ENCODE peak calls at places on chromosomes 11 and 22, in four cellular contexts. One of them, this sample, is unnamed.

GRCh38 chr11:130209128-130209932 is 49.7 kb downstream of the ST14 start:
- DNase-seq in prostate gland: peak; percentile 36
- DNase-seq in HCT116: no peak
- DNase-seq in transverse colon: peak; percentile 7
- DNase-seq in this sample: no peak

GRCh38 chr11:15800121-15800800 is 556.1 kb downstream of the SOX6 start:
- DNase-seq in prostate gland: no peak
- DNase-seq in HCT116: no peak
- DNase-seq in transverse colon: peak; percentile 21
- DNase-seq in this sample: peak; percentile 88

GRCh38 chr11:129143335-129143734 is 48.8 kb downstream of the ARHGAP32 start:
- DNase-seq in prostate gland: no peak
- DNase-seq in HCT116: peak; percentile 97
- DNase-seq in transverse colon: peak; percentile 81
- DNase-seq in this sample: peak; percentile 64

GRCh38 chr11:73017024-73017751 is 124.9 kb downstream of the FCHSD2 start:
- DNase-seq in prostate gland: no peak
- DNase-seq in HCT116: no peak
- DNase-seq in transverse colon: no peak
- DNase-seq in this sample: no peak

GRCh38 chr22:45994516-45995404 is 17.8 kb upstream of the WNT7B start:
- DNase-seq in prostate gland: peak; percentile 65
- DNase-seq in HCT116: no peak
- DNase-seq in transverse colon: peak; percentile 83
- DNase-seq in this sample: peak; percentile 80

GRCh38 chr22:37144180-37144554 is 5.5 kb downstream of the IL2RB start:
- DNase-seq in prostate gland: no peak
- DNase-seq in HCT116: no peak
- DNase-seq in transverse colon: no peak
- DNase-seq in this sample: no peak

GRCh38 chr22:49826603-49827306 is 918 bp downstream of the BRD1 start:
- DNase-seq in prostate gland: peak; percentile 33
- DNase-seq in HCT116: no peak
- DNase-seq in transverse colon: peak; percentile 47
- DNase-seq in this sample: no peak

GRCh38 chr11:61696602-61697001 is 16.4 kb downstream of the DAGLA start:
- DNase-seq in prostate gland: no peak
- DNase-seq in HCT116: no peak
- DNase-seq in transverse colon: no peak
- DNase-seq in this sample: no peak

GRCh38 chr11:109972181-109972715 is 120.9 kb upstream of the ZC3H12C start:
- DNase-seq in prostate gland: no peak
- DNase-seq in HCT116: no peak
- DNase-seq in transverse colon: no peak
- DNase-seq in this sample: no peak

GRCh38 chr11:120399312-120399711 is 63.1 kb downstream of the ARHGEF12 start:
- DNase-seq in prostate gland: no peak
- DNase-seq in HCT116: no peak
- DNase-seq in transverse colon: no peak
- DNase-seq in this sample: no peak

GRCh38 chr11:129117595-129118350 is 74.4 kb downstream of the ARHGAP32 start:
- DNase-seq in prostate gland: peak; percentile 51
- DNase-seq in HCT116: peak; percentile 63
- DNase-seq in transverse colon: peak; percentile 20
- DNase-seq in this sample: peak; percentile 28

GRCh38 chr11:68335693-68336092 is 23.3 kb downstream of the LRP5 start:
- DNase-seq in prostate gland: no peak
- DNase-seq in HCT116: no peak
- DNase-seq in transverse colon: no peak
- DNase-seq in this sample: no peak

GRCh38 chr22:36873614-36874308 is 13.0 kb downstream of the NCF4 start:
- DNase-seq in prostate gland: peak; percentile 81
- DNase-seq in HCT116: peak; percentile 37
- DNase-seq in transverse colon: peak; percentile 57
- DNase-seq in this sample: no peak

GRCh38 chr11:22194907-22195306 is 2.0 kb downstream of the ANO5 start:
- DNase-seq in prostate gland: no peak
- DNase-seq in HCT116: no peak
- DNase-seq in transverse colon: no peak
- DNase-seq in this sample: no peak

GRCh38 chr11:5007561-5007960 is 12.9 kb downstream of the OR51L1 start:
- DNase-seq in prostate gland: no peak
- DNase-seq in HCT116: no peak
- DNase-seq in transverse colon: no peak
- DNase-seq in this sample: no peak

GRCh38 chr11:5004429-5005274 is 10.0 kb downstream of the OR51L1 start:
- DNase-seq in prostate gland: peak; percentile 39
- DNase-seq in HCT116: peak; percentile 36
- DNase-seq in transverse colon: peak; percentile 46
- DNase-seq in this sample: no peak
- TF ChIP-seq CTCF in prostate gland: peak; percentile 55
- TF ChIP-seq CTCF in HCT116: peak; percentile 56
- TF ChIP-seq CTCF in transverse colon: peak; percentile 50
- TF ChIP-seq CTCF in this sample: no peak

GRCh38 chr22:26586556-26587325 is 3.2 kb downstream of the TPST2 start:
- DNase-seq in prostate gland: no peak
- DNase-seq in HCT116: no peak
- DNase-seq in transverse colon: peak; percentile 28
- DNase-seq in this sample: no peak
- TF ChIP-seq POLR2A in prostate gland: no peak
- TF ChIP-seq POLR2A in HCT116: no peak
- TF ChIP-seq POLR2A in transverse colon: no peak
- TF ChIP-seq POLR2A in this sample: no peak

DNA sequence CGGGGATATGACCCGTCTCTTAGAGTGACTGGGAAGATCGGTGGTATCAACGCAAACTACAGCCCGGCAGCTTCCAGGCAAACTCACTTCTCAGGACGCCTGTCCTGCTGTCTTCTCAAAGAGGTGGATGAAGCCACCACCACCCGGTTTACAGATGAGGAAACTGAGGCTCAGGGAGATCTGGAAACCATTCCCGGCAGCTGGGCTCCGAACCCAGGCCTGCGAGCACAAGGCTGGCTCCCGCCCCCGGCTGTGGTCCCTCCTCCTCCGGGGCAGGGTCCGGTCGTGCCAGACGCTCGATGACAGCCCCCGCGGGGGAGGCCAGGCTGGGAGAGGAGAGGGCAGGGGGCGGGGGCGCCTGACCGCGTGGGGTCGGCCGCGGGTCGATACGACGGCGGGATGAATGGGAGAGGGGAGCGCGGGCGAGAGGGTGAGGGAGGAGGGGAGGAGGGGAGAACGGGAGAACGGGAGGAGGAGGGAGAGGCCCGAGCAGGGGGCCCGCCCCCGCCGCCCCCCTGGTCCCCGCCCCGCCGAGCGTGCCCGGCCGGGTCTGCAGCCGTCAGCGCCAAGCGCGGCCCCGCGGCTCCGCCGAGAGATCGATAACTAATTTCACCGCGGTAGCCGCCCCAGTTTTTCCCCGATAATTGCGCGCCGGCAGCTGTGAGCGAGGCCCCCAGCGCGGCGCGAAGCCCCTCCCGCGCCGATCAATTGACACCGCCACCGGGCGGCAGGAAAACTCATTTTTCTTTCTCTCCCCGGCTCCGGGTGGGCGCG is 14.0 kb downstream of the IGLL1 start:
- DNase-seq in prostate gland: no peak
- DNase-seq in HCT116: no peak
- DNase-seq in transverse colon: no peak
- DNase-seq in this sample: no peak
- H3K4me3 ChIP-seq in prostate gland: peak overlapping the region; percentile 43
- H3K4me3 ChIP-seq in HCT116: no peak overlapping the region
- H3K4me3 ChIP-seq in transverse colon: peak overlapping the region; percentile 19
- H3K4me3 ChIP-seq in this sample: no peak overlapping the region

GRCh38 chr11:13486926-13487660 is 8.7 kb downstream of the PTH start:
- DNase-seq in prostate gland: no peak
- DNase-seq in HCT116: no peak
- DNase-seq in transverse colon: peak; percentile 57
- DNase-seq in this sample: no peak
- TF ChIP-seq CTCF in prostate gland: no peak
- TF ChIP-seq CTCF in HCT116: no peak
- TF ChIP-seq CTCF in transverse colon: peak; percentile 27
- TF ChIP-seq CTCF in this sample: no peak

This sample was measured in lower leg skin.